ENCODE peak calls at places on chromosomes 6 and 20, in seven cellular contexts. S is cardiac muscle cell, P is GM12878, B is coronary artery, X is B cell, T is transverse colon, C is right lobe of liver. M is an unnamed sample.

GRCh38 chr6:152748843-152749242 is 1.8 kb upstream of the VIP start:
- DNase-seq in P (no peak), B (no peak), S (no peak), T (no peak), C (no peak), X (no peak), M (no peak)

GRCh38 chr6:24949020-24949569 is 13.3 kb upstream of the RIPOR2 start:
- DNase-seq in X (peak; percentile 90), S (no peak), B (no peak), C (no peak), T (peak; percentile 23), P (peak; percentile 96), M (no peak)

GRCh38 chr6:107822154-107823046 is 1.7 kb downstream of the SCML4 start:
- DNase-seq in C (no peak), X (peak; percentile 71), P (peak; percentile 21), B (peak; percentile 9), T (peak; percentile 26), S (no peak), M (no peak)

GRCh38 chr6:72414648-72415047 is 207.2 kb upstream of the KCNQ5 start:
- DNase-seq in S (no peak), P (no peak), C (no peak), T (no peak), X (no peak), B (no peak), M (no peak)

GRCh38 chr6:7777062-7777461 is 51.2 kb downstream of the BMP6 start:
- DNase-seq in T (no peak), X (no peak), B (no peak), S (no peak), P (no peak), C (no peak), M (no peak)

GRCh38 chr20:4766631-4767030 is 44.9 kb downstream of the PRND start:
- DNase-seq in T (no peak), P (no peak), C (no peak), S (no peak), B (no peak), X (peak; percentile 79), M (no peak)

GRCh38 chr6:69974193-69974592 is 107.8 kb downstream of the COL19A1 start:
- DNase-seq in P (no peak), X (no peak), C (no peak), B (no peak), T (no peak), S (peak; percentile 76), M (no peak)

GRCh38 chr6:167918507-167919278 is 78.8 kb upstream of the KIF25 start:
- DNase-seq in T (no peak), P (no peak), S (no peak), X (no peak), C (no peak), B (no peak), M (no peak)

GRCh38 chr6:41306187-41306854 is 19.8 kb upstream of the TREM1 start:
- DNase-seq in C (no peak), T (peak; percentile 19), B (no peak), P (no peak), S (peak; percentile 78), X (no peak), M (no peak)

GRCh38 chr20:35369804-35370203 is 42.0 kb downstream of the UQCC1 start:
- DNase-seq in B (no peak), P (no peak), X (no peak), C (no peak), T (no peak), S (peak; percentile 5), M (no peak)

GRCh38 chr6:81697564-81697963 is 54.9 kb downstream of the TENT5A start:
- DNase-seq in C (no peak), X (no peak), B (no peak), S (no peak), T (no peak), P (no peak), M (no peak)

GRCh38 chr6:46888031-46888430 is 33.7 kb downstream of the ADGRF5 start:
- DNase-seq in B (no peak), P (no peak), T (no peak), C (no peak), X (no peak), S (no peak), M (no peak)

GRCh38 chr20:56552911-56553629 is 20.0 kb downstream of the FAM209B start:
- DNase-seq in B (no peak), P (peak; percentile 36), X (no peak), S (no peak), T (no peak), C (no peak), M (no peak)

GRCh38 chr6:32196682-32197616 is 4.5 kb upstream of the GPSM3 start:
- DNase-seq in C (no peak), B (no peak), X (no peak), P (no peak), S (no peak), T (peak; percentile 40), M (peak; percentile 71)

GRCh38 chr6:139699335-139699734 is 324.9 kb upstream of the CITED2 start:
- DNase-seq in X (no peak), P (no peak), T (no peak), S (no peak), C (no peak), B (no peak), M (no peak)

GRCh38 chr6:44430322-44430721 is 42.8 kb downstream of the CDC5L start:
- DNase-seq in B (no peak), X (no peak), C (no peak), S (no peak), P (no peak), T (no peak), M (no peak)

GRCh38 chr6:11384531-11385309 is 152.3 kb upstream of the NEDD9 start:
- DNase-seq in T (no peak), C (no peak), B (no peak), X (no peak), S (no peak), P (no peak), M (no peak)

GRCh38 chr20:62595491-62595890 is 46.8 kb upstream of the SLCO4A1 start:
- DNase-seq in P (no peak), S (no peak), X (no peak), B (no peak), T (peak; percentile 61), C (no peak), M (no peak)

GRCh38 chr6:116444092-116444491 is 17.1 kb upstream of the CALHM6 start:
- DNase-seq in P (no peak), C (no peak), S (peak; percentile 14), X (no peak), B (no peak), T (no peak), M (no peak)

GRCh38 chr6:56364482-56365313 is 117.3 kb upstream of the COL21A1 start:
- DNase-seq in S (no peak), P (no peak), X (no peak), B (no peak), C (no peak), T (no peak), M (no peak)

GRCh38 chr6:43771858-43772570 is 2.0 kb downstream of the VEGFA start:
- DNase-seq in C (peak; percentile 87), P (no peak), T (peak; percentile 86), B (peak; percentile 85), X (no peak), S (peak; percentile 51), M (no peak)

GRCh38 chr6:95576621-95577316 is 566 bp upstream of the MANEA start:
- DNase-seq in X (no peak), P (no peak), B (no peak), C (no peak), T (no peak), S (no peak), M (no peak)

GRCh38 chr6:22381810-22382512 is 85.1 kb upstream of the PRL start:
- DNase-seq in P (no peak), T (no peak), B (no peak), X (no peak), S (no peak), C (no peak), M (no peak)

GRCh38 chr6:158008894-158009891 is 27.5 kb downstream of the SYNJ2 start:
- DNase-seq in X (no peak), P (no peak), C (peak; percentile 77), T (peak; percentile 43), B (no peak), S (no peak), M (no peak)

GRCh38 chr20:59074456-59074855 is 31.9 kb upstream of the PRELID3B start:
- DNase-seq in T (no peak), C (no peak), X (no peak), S (no peak), B (no peak), P (no peak), M (no peak)

GRCh38 chr20:47278907-47279348 is 77.6 kb downstream of the ZMYND8 start:
- DNase-seq in B (no peak), C (no peak), P (no peak), X (no peak), T (no peak), S (no peak), M (no peak)

GRCh38 chr20:32207626-32208498 is at the start of the genes PLAGL2 and POFUT1:
- DNase-seq in S (peak; percentile 95), C (peak; percentile 93), B (peak; percentile 86), P (peak; percentile 37), X (peak; percentile 87), T (peak; percentile 93), M (peak; percentile 96)
- TF ChIP-seq CTCF in S (peak; percentile 35), C (peak; percentile 6), B (no peak), P (peak; percentile 25), X (no peak), T (no peak), M (peak; percentile 45)

GRCh38 chr6:75349262-75349984 is 64.8 kb upstream of the TMEM30A start:
- DNase-seq in B (no peak), C (peak; percentile 58), P (no peak), T (no peak), X (no peak), S (peak; percentile 86), M (peak; percentile 72)
- TF ChIP-seq CTCF in B (no peak), C (no peak), P (peak; percentile 4), T (no peak), X (no peak), S (peak; percentile 13), M (peak; percentile 49)

GRCh38 chr20:25196701-25197120 is 1.2 kb downstream of the ENTPD6 start:
- DNase-seq in P (no peak), X (no peak), B (no peak), C (no peak), T (no peak), S (peak; percentile 35), M (no peak)

GRCh38 chr20:25197173-25197869 is 1.8 kb downstream of the ENTPD6 start:
- DNase-seq in B (no peak), C (no peak), S (no peak), X (no peak), P (no peak), T (peak; percentile 53), M (no peak)

GRCh38 chr20:25195962-25196700 is 619 bp downstream of the ENTPD6 start:
- DNase-seq in P (no peak), B (no peak), X (peak; percentile 46), C (no peak), S (peak; percentile 42), T (peak; percentile 87), M (no peak)

GRCh38 chr20:25194333-25194972 is 1.1 kb upstream of the ENTPD6 start:
- DNase-seq in P (no peak), S (no peak), T (no peak), X (no peak), C (no peak), B (no peak), M (no peak)

GRCh38 chr20:25195014-25195961 is at the start of gene ENTPD6:
- DNase-seq in S (peak; percentile 93), C (peak; percentile 94), P (peak; percentile 63), X (peak; percentile 93), T (peak; percentile 96), B (peak; percentile 94), M (peak; percentile 93)
- TF ChIP-seq CTCF in S (peak; percentile 36), C (no peak), P (peak; percentile 3), X (no peak), T (peak; percentile 28), B (no peak), M (no peak)

GRCh38 chr20:50308513-50309279 is 118.1 kb downstream of the CEBPB start:
- DNase-seq in C (peak; percentile 97), X (no peak), P (no peak), B (peak; percentile 98), T (peak; percentile 78), S (peak; percentile 16), M (no peak)
- TF ChIP-seq CTCF in C (no peak), X (no peak), P (no peak), B (no peak), T (no peak), S (peak; percentile 17), M (no peak)